ENCODE peak calls at places on chromosomes 16 and 17, in ten cellular contexts. One of them, this sample, is unnamed.

GRCh38 chr16:77946834-77947233 is 75.5 kb upstream of the CLEC3A start:
- DNase-seq in transverse colon: no peak
- DNase-seq in cardiac muscle cell: no peak
- DNase-seq in AG10803: no peak
- DNase-seq in cardiac fibroblast: no peak
- DNase-seq in AG04449: no peak
- DNase-seq in adrenal gland: no peak
- DNase-seq in esophagus squamous epithelium: no peak
- DNase-seq in tibial artery: no peak
- DNase-seq in HFF-Myc: no peak
- DNase-seq in this sample: no peak

GRCh38 chr17:72556944-72557826 is 436.4 kb downstream of the SOX9 start:
- DNase-seq in adrenal gland: peak
- DNase-seq in AG04449: no peak
- DNase-seq in HFF-Myc: peak
- DNase-seq in AG10803: peak
- DNase-seq in cardiac fibroblast: peak
- DNase-seq in cardiac muscle cell: peak
- DNase-seq in esophagus squamous epithelium: no peak
- DNase-seq in transverse colon: peak
- DNase-seq in tibial artery: peak
- DNase-seq in this sample: peak

GRCh38 chr17:77926967-77927366 is 31.5 kb upstream of the TNRC6C start:
- DNase-seq in AG04449: no peak
- DNase-seq in adrenal gland: no peak
- DNase-seq in HFF-Myc: no peak
- DNase-seq in esophagus squamous epithelium: no peak
- DNase-seq in AG10803: no peak
- DNase-seq in tibial artery: no peak
- DNase-seq in cardiac muscle cell: no peak
- DNase-seq in cardiac fibroblast: no peak
- DNase-seq in transverse colon: no peak
- DNase-seq in this sample: no peak

GRCh38 chr17:9402590-9403199 is 172.9 kb downstream of the STX8 start:
- DNase-seq in cardiac muscle cell: peak
- DNase-seq in tibial artery: no peak
- DNase-seq in cardiac fibroblast: peak
- DNase-seq in adrenal gland: no peak
- DNase-seq in HFF-Myc: peak
- DNase-seq in AG04449: no peak
- DNase-seq in transverse colon: peak
- DNase-seq in esophagus squamous epithelium: no peak
- DNase-seq in AG10803: peak
- DNase-seq in this sample: peak

GRCh38 chr16:86714166-86714565 is 135.8 kb downstream of the FOXL1 start:
- DNase-seq in cardiac fibroblast: peak
- DNase-seq in transverse colon: no peak
- DNase-seq in adrenal gland: no peak
- DNase-seq in esophagus squamous epithelium: no peak
- DNase-seq in AG04449: no peak
- DNase-seq in tibial artery: no peak
- DNase-seq in AG10803: no peak
- DNase-seq in HFF-Myc: no peak
- DNase-seq in cardiac muscle cell: peak
- DNase-seq in this sample: no peak

GRCh38 chr17:78798695-78799559 is 16.9 kb upstream of the CYTH1 start:
- DNase-seq in cardiac muscle cell: peak
- DNase-seq in transverse colon: no peak
- DNase-seq in AG04449: no peak
- DNase-seq in adrenal gland: no peak
- DNase-seq in tibial artery: no peak
- DNase-seq in cardiac fibroblast: peak
- DNase-seq in esophagus squamous epithelium: no peak
- DNase-seq in HFF-Myc: no peak
- DNase-seq in AG10803: peak
- DNase-seq in this sample: no peak

GRCh38 chr17:27891841-27892240 is 1.3 kb downstream of the LYRM9 start:
- DNase-seq in tibial artery: no peak
- DNase-seq in cardiac fibroblast: no peak
- DNase-seq in AG10803: no peak
- DNase-seq in HFF-Myc: no peak
- DNase-seq in cardiac muscle cell: no peak
- DNase-seq in esophagus squamous epithelium: no peak
- DNase-seq in adrenal gland: no peak
- DNase-seq in transverse colon: no peak
- DNase-seq in AG04449: no peak
- DNase-seq in this sample: no peak

GRCh38 chr17:5127910-5128309 is 12.1 kb downstream of the USP6 start:
- DNase-seq in esophagus squamous epithelium: no peak
- DNase-seq in adrenal gland: no peak
- DNase-seq in transverse colon: no peak
- DNase-seq in HFF-Myc: no peak
- DNase-seq in AG10803: no peak
- DNase-seq in cardiac muscle cell: no peak
- DNase-seq in tibial artery: no peak
- DNase-seq in cardiac fibroblast: no peak
- DNase-seq in AG04449: no peak
- DNase-seq in this sample: no peak

GRCh38 chr17:81909966-81910839 is 996 bp downstream of the PCYT2 start:
- DNase-seq in cardiac fibroblast: no peak
- DNase-seq in AG10803: no peak
- DNase-seq in esophagus squamous epithelium: no peak
- DNase-seq in AG04449: no peak
- DNase-seq in transverse colon: peak
- DNase-seq in cardiac muscle cell: peak
- DNase-seq in HFF-Myc: no peak
- DNase-seq in tibial artery: no peak
- DNase-seq in adrenal gland: no peak
- DNase-seq in this sample: no peak

GRCh38 chr17:81911969-81912368 is 770 bp upstream of the PCYT2 start:
- DNase-seq in HFF-Myc: no peak
- DNase-seq in AG10803: no peak
- DNase-seq in cardiac fibroblast: no peak
- DNase-seq in AG04449: no peak
- DNase-seq in transverse colon: no peak
- DNase-seq in esophagus squamous epithelium: no peak
- DNase-seq in tibial artery: no peak
- DNase-seq in cardiac muscle cell: no peak
- DNase-seq in adrenal gland: no peak
- DNase-seq in this sample: no peak

GRCh38 chr17:81912441-81913309 is 1.5 kb upstream of the PCYT2 start:
- DNase-seq in HFF-Myc: no peak
- DNase-seq in esophagus squamous epithelium: no peak
- DNase-seq in cardiac fibroblast: no peak
- DNase-seq in AG04449: no peak
- DNase-seq in tibial artery: no peak
- DNase-seq in cardiac muscle cell: no peak
- DNase-seq in adrenal gland: no peak
- DNase-seq in transverse colon: no peak
- DNase-seq in AG10803: no peak
- DNase-seq in this sample: peak

GRCh38 chr17:81910840-81911276 is 341 bp downstream of the PCYT2 start:
- DNase-seq in HFF-Myc: no peak
- DNase-seq in esophagus squamous epithelium: no peak
- DNase-seq in AG04449: no peak
- DNase-seq in cardiac fibroblast: no peak
- DNase-seq in AG10803: no peak
- DNase-seq in tibial artery: no peak
- DNase-seq in transverse colon: peak
- DNase-seq in adrenal gland: no peak
- DNase-seq in cardiac muscle cell: peak
- DNase-seq in this sample: no peak

GRCh38 chr17:81911277-81911961 is at the start of gene PCYT2:
- DNase-seq in cardiac fibroblast: peak
- DNase-seq in adrenal gland: peak
- DNase-seq in esophagus squamous epithelium: peak
- DNase-seq in AG04449: no peak
- DNase-seq in transverse colon: peak
- DNase-seq in AG10803: peak
- DNase-seq in HFF-Myc: no peak
- DNase-seq in cardiac muscle cell: peak
- DNase-seq in tibial artery: peak
- DNase-seq in this sample: peak
- TF ChIP-seq CTCF in cardiac fibroblast: no peak
- TF ChIP-seq CTCF in adrenal gland: no peak
- TF ChIP-seq CTCF in esophagus squamous epithelium: no peak
- TF ChIP-seq CTCF in AG04449: no peak
- TF ChIP-seq CTCF in transverse colon: no peak
- TF ChIP-seq CTCF in AG10803: no peak
- TF ChIP-seq CTCF in HFF-Myc: no peak
- TF ChIP-seq CTCF in cardiac muscle cell: no peak
- TF ChIP-seq CTCF in tibial artery: no peak
- TF ChIP-seq CTCF in this sample: no peak

GRCh38 chr16:3188675-3188924 is 596 bp downstream of the OR1F1 start:
- DNase-seq in tibial artery: no peak
- DNase-seq in HFF-Myc: no peak
- DNase-seq in adrenal gland: no peak
- DNase-seq in esophagus squamous epithelium: no peak
- DNase-seq in AG04449: no peak
- DNase-seq in AG10803: no peak
- DNase-seq in transverse colon: no peak
- DNase-seq in cardiac fibroblast: no peak
- DNase-seq in cardiac muscle cell: no peak
- DNase-seq in this sample: no peak

GRCh38 chr16:3189869-3190268 is 1.9 kb downstream of the OR1F1 start:
- DNase-seq in transverse colon: no peak
- DNase-seq in cardiac muscle cell: no peak
- DNase-seq in adrenal gland: no peak
- DNase-seq in AG04449: no peak
- DNase-seq in tibial artery: no peak
- DNase-seq in AG10803: no peak
- DNase-seq in cardiac fibroblast: no peak
- DNase-seq in esophagus squamous epithelium: no peak
- DNase-seq in HFF-Myc: no peak
- DNase-seq in this sample: no peak

GRCh38 chr16:3187798-3188674 is at the start of gene OR1F1:
- DNase-seq in adrenal gland: no peak
- DNase-seq in AG04449: peak
- DNase-seq in cardiac fibroblast: peak
- DNase-seq in cardiac muscle cell: peak
- DNase-seq in HFF-Myc: peak
- DNase-seq in AG10803: peak
- DNase-seq in transverse colon: no peak
- DNase-seq in esophagus squamous epithelium: no peak
- DNase-seq in tibial artery: no peak
- DNase-seq in this sample: peak

GRCh38 chr16:3188925-3189825 is 1.2 kb downstream of the OR1F1 start:
- DNase-seq in cardiac fibroblast: peak
- DNase-seq in esophagus squamous epithelium: no peak
- DNase-seq in AG04449: no peak
- DNase-seq in cardiac muscle cell: peak
- DNase-seq in AG10803: peak
- DNase-seq in adrenal gland: no peak
- DNase-seq in tibial artery: no peak
- DNase-seq in HFF-Myc: no peak
- DNase-seq in transverse colon: no peak
- DNase-seq in this sample: peak

DNA sequence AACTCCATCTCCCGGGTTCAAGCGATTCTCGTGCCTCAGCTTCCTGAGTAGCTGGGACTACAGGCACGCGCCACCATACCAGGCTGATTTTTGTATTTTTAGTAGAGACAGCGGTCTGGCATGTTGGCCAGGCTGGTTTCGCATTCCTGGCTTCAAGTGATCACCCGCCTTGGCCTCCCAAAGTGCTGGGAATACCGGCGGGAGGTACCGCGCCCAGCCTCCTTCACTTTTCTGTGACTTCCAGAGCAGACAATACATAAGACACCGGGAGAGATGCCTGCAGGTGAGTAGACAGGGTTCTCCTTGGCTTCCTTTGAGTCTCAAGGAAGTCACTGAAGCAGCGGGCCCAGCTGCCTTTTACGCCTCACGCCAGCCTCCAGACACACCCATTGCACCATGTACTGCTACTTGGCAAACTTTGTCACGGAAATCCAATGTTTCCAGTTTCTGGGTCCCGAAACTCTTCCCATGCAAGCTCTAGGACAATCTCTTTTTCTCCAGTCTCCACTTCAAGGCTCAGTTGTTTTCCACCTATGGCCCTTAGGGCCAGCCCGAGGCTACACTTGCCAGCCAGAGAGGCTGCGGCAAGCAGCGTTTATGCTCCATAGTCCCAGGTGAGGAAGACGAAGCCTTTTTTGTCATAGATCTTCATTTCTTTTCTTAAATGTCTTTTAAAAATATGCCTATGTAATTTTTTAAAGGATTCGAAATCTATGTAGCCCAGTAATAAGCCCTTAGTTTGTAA is 886 bp upstream of the OR1F1 start:
- DNase-seq in transverse colon: no peak
- DNase-seq in AG04449: no peak
- DNase-seq in HFF-Myc: no peak
- DNase-seq in adrenal gland: no peak
- DNase-seq in cardiac fibroblast: no peak
- DNase-seq in esophagus squamous epithelium: no peak
- DNase-seq in tibial artery: no peak
- DNase-seq in AG10803: no peak
- DNase-seq in cardiac muscle cell: no peak
- DNase-seq in this sample: no peak
- TF ChIP-seq CTCF in transverse colon: no peak
- TF ChIP-seq CTCF in AG04449: no peak
- TF ChIP-seq CTCF in HFF-Myc: no peak
- TF ChIP-seq CTCF in adrenal gland: no peak
- TF ChIP-seq CTCF in cardiac fibroblast: no peak
- TF ChIP-seq CTCF in esophagus squamous epithelium: no peak
- TF ChIP-seq CTCF in tibial artery: no peak
- TF ChIP-seq CTCF in AG10803: no peak
- TF ChIP-seq CTCF in cardiac muscle cell: no peak
- TF ChIP-seq CTCF in this sample: no peak

DNA sequence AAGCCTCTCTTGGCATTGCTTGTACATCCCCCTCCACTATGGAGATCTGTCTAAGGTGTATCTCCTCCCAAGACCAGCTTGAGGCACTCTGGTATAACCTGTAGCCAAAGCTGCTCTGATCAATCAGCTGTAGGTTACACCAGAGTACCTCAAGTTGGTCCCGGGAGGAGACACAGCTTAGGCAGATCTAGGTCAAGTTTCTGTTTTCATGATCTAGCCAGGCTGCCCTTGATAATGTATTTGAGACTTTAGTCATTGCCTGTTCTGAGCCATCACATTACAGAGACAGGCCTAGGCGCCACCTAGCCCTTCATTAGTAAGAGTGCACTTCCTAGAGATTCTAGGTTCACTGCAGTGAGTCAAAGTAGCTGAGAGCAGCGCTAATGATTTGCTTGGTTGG is 31.4 kb downstream of the ASGR1 start:
- DNase-seq in AG10803: no peak
- DNase-seq in cardiac muscle cell: no peak
- DNase-seq in HFF-Myc: no peak
- DNase-seq in esophagus squamous epithelium: no peak
- DNase-seq in adrenal gland: no peak
- DNase-seq in tibial artery: no peak
- DNase-seq in AG04449: no peak
- DNase-seq in cardiac fibroblast: no peak
- DNase-seq in transverse colon: no peak
- DNase-seq in this sample: no peak
- TF ChIP-seq CTCF in AG10803: no peak
- TF ChIP-seq CTCF in cardiac muscle cell: no peak
- TF ChIP-seq CTCF in HFF-Myc: no peak
- TF ChIP-seq CTCF in esophagus squamous epithelium: no peak
- TF ChIP-seq CTCF in adrenal gland: no peak
- TF ChIP-seq CTCF in tibial artery: no peak
- TF ChIP-seq CTCF in AG04449: no peak
- TF ChIP-seq CTCF in cardiac fibroblast: no peak
- TF ChIP-seq CTCF in transverse colon: no peak
- TF ChIP-seq CTCF in this sample: no peak

GRCh38 chr17:31533546-31534155 is 142.2 kb downstream of the RAB11FIP4 start:
- DNase-seq in cardiac muscle cell: peak
- DNase-seq in AG04449: peak
- DNase-seq in esophagus squamous epithelium: no peak
- DNase-seq in AG10803: peak
- DNase-seq in adrenal gland: no peak
- DNase-seq in HFF-Myc: peak
- DNase-seq in tibial artery: no peak
- DNase-seq in transverse colon: no peak
- DNase-seq in cardiac fibroblast: peak
- DNase-seq in this sample: peak
- TF ChIP-seq CTCF in cardiac muscle cell: peak
- TF ChIP-seq CTCF in AG04449: peak
- TF ChIP-seq CTCF in esophagus squamous epithelium: peak
- TF ChIP-seq CTCF in AG10803: peak
- TF ChIP-seq CTCF in adrenal gland: no peak
- TF ChIP-seq CTCF in HFF-Myc: peak
- TF ChIP-seq CTCF in tibial artery: no peak
- TF ChIP-seq CTCF in transverse colon: peak
- TF ChIP-seq CTCF in cardiac fibroblast: no peak
- TF ChIP-seq CTCF in this sample: no peak